ENCODE peak calls at places on chromosomes 6 and 20, in four cellular contexts. W is stimulated activated CD8-positive, alpha-beta memory T cell treated with anti-CD3 and anti-CD28 coated beads, Interleukin-15, amount 100 ng/mL, for 24 hours; L is SW 1271; J is mammary epithelial cell. R is an unnamed sample.

GRCh38 chr6:66526061-66526460 is 819.0 kb upstream of the EYS start:
- DNase-seq in L (no peak), W (no peak), J (no peak), R (no peak)

GRCh38 chr20:44997171-44997570 is 30.9 kb downstream of the STK4 start:
- DNase-seq in J (no peak), L (no peak), W (no peak), R (no peak)

GRCh38 chr6:43768983-43769525 is 957 bp upstream of the VEGFA start:
- DNase-seq in J (no peak), L (no peak), W (no peak), R (no peak)

GRCh38 chr6:169216830-169217229 is 36.8 kb downstream of the THBS2 start:
- DNase-seq in L (no peak), W (no peak), J (no peak), R (no peak)

GRCh38 chr6:25006565-25007001 is 70.8 kb upstream of the RIPOR2 start:
- DNase-seq in J (peak; percentile 77), L (no peak), W (no peak), R (peak; percentile 14)

GRCh38 chr6:112216699-112217551 is 37.4 kb downstream of the LAMA4 start:
- DNase-seq in L (peak; percentile 65), J (peak; percentile 83), W (no peak), R (peak; percentile 69)

GRCh38 chr6:46691052-46691451 is 3.4 kb downstream of the TDRD6 start:
- DNase-seq in L (no peak), J (no peak), W (no peak), R (no peak)

GRCh38 chr6:1958257-1958656 is 287.1 kb downstream of the GMDS start:
- DNase-seq in W (no peak), J (peak; percentile 85), L (no peak), R (no peak)

GRCh38 chr6:1575213-1576041 is 34.3 kb upstream of the FOXC1 start:
- DNase-seq in W (no peak), J (no peak), L (no peak), R (peak; percentile 74)

GRCh38 chr20:19241440-19241839 is 29.0 kb downstream of the SLC24A3 start:
- DNase-seq in W (no peak), J (no peak), L (no peak), R (no peak)

GRCh38 chr6:121302882-121303281 is 31.4 kb downstream of the TBC1D32 start:
- DNase-seq in L (no peak), W (no peak), J (no peak), R (no peak)

GRCh38 chr6:106666290-106667021 is 37.1 kb downstream of the QRSL1 start:
- DNase-seq in W (no peak), L (no peak), J (no peak), R (peak; percentile 27)

GRCh38 chr20:63087872-63088680 is 81.3 kb upstream of the BHLHE23 start:
- DNase-seq in J (no peak), L (no peak), W (no peak), R (no peak)

GRCh38 chr6:136510782-136511181 is 39.4 kb downstream of the MAP7 start:
- DNase-seq in L (no peak), J (peak; percentile 81), W (no peak), R (no peak)

GRCh38 chr6:28393912-28394662 is 5.5 kb downstream of the ZSCAN12 start:
- DNase-seq in W (no peak), J (no peak), L (peak; percentile 26), R (peak; percentile 32)

GRCh38 chr6:106927531-106928398 is 46.8 kb downstream of the CD24 start:
- DNase-seq in J (peak; percentile 42), L (no peak), W (no peak), R (peak; percentile 94)

GRCh38 chr6:156980948-156981347 is 203.8 kb downstream of the ARID1B start:
- DNase-seq in L (no peak), W (no peak), J (no peak), R (peak; percentile 59)

GRCh38 chr6:110949679-110950285 is 8.7 kb upstream of the GTF3C6 start:
- DNase-seq in J (no peak), L (peak; percentile 57), W (no peak), R (peak; percentile 36)

GRCh38 chr20:63947638-63948456 is 8.4 kb downstream of the UCKL1 start:
- DNase-seq in J (peak; percentile 21), W (no peak), L (no peak), R (no peak)

GRCh38 chr6:149923327-149923986 is 536 bp upstream of the RAET1G start:
- DNase-seq in J (no peak), L (no peak), W (no peak), R (no peak)

GRCh38 chr20:59933849-59934585 is 580 bp upstream of the SYCP2 start:
- DNase-seq in J (peak; percentile 68), L (peak; percentile 90), W (peak; percentile 68), R (peak; percentile 91)

GRCh38 chr6:10968776-10969175 is 75.3 kb downstream of the ELOVL2 start:
- DNase-seq in J (no peak), L (no peak), W (no peak), R (no peak)

GRCh38 chr6:3389390-3390167 is 67.3 kb downstream of the SLC22A23 start:
- DNase-seq in L (no peak), W (no peak), J (peak; percentile 72), R (no peak)

GRCh38 chr6:129501401-129502051 is 208.5 kb downstream of the ARHGAP18 start:
- DNase-seq in L (peak; percentile 85), W (no peak), J (peak; percentile 98), R (peak; percentile 77)

GRCh38 chr20:20452254-20452676 is 84.4 kb downstream of the INSM1 start:
- DNase-seq in W (peak; percentile 7), L (no peak), J (peak; percentile 64), R (peak; percentile 85)

GRCh38 chr6:134512946-134513345 is 195.0 kb upstream of the SGK1 start:
- DNase-seq in J (no peak), W (no peak), L (no peak), R (no peak)

GRCh38 chr6:119351005-119351394 is 1.4 kb upstream of the MAN1A1 start:
- DNase-seq in L (peak; percentile 25), J (peak; percentile 35), W (no peak), R (peak; percentile 50)

GRCh38 chr6:169974663-169975062 is 223.2 kb downstream of the ERMARD start:
- DNase-seq in W (no peak), J (no peak), L (no peak), R (no peak)

GRCh38 chr6:33698494-33698893 is 13.0 kb downstream of the UQCC2 start:
- DNase-seq in J (no peak), L (no peak), W (no peak), R (no peak)

R was measured in left kidney.